ENCODE peak calls at places on chromosomes 11 and 22, in nine cellular contexts. T is activated gamma-delta T cell; Y is GDM1; D is activated CD4-positive, CD25-positive, alpha-beta regulatory T cell; X is T-helper 17 cell; K is activated CD8-positive, alpha-beta memory T cell treated with anti-CD3 and anti-CD28 coated beads for 48 hours; S is kidney tubule cell; G is NCI-H2081; V is NCI-H1092 treated with DMSO at 0.1 percent for 48 hours. B is an unnamed sample.

GRCh38 chr11:86097965-86098364 is 29.1 kb upstream of the PICALM start:
- DNase-seq in X (no peak), G (no peak), T (no peak), V (no peak), D (no peak), K (no peak), S (no peak), Y (no peak), B (no peak)

GRCh38 chr22:33073989-33074391 is 15.8 kb upstream of the SYN3 start:
- DNase-seq in K (no peak), D (no peak), T (no peak), X (no peak), Y (no peak), G (no peak), S (peak), V (no peak), B (no peak)

GRCh38 chr11:19367051-19367709 is 126.4 kb upstream of the E2F8 start:
- DNase-seq in G (no peak), T (no peak), D (no peak), X (no peak), V (no peak), S (peak), Y (no peak), K (no peak), B (no peak)

GRCh38 chr11:114044042-114044871 is 15.3 kb upstream of the ZBTB16 start:
- DNase-seq in K (no peak), Y (no peak), T (no peak), S (no peak), G (no peak), X (no peak), D (no peak), V (no peak), B (no peak)

GRCh38 chr11:864118-864827 is 21.6 kb downstream of the TSPAN4 start:
- DNase-seq in T (no peak), V (no peak), Y (no peak), D (no peak), K (no peak), S (no peak), G (no peak), X (no peak), B (no peak)

GRCh38 chr11:3091081-3091845 is 34.0 kb upstream of the CARS1 start:
- DNase-seq in G (no peak), K (no peak), X (no peak), Y (no peak), T (no peak), V (no peak), D (no peak), S (no peak), B (peak)

GRCh38 chr11:66287256-66288137 is 1.4 kb downstream of the YIF1A start:
- DNase-seq in V (no peak), T (no peak), G (no peak), Y (no peak), X (no peak), K (no peak), D (no peak), S (no peak), B (no peak)

GRCh38 chr11:126407101-126407521 is 51.6 kb downstream of the ST3GAL4 start:
- DNase-seq in V (no peak), D (no peak), T (no peak), S (no peak), G (no peak), K (no peak), X (no peak), Y (no peak), B (no peak)

GRCh38 chr11:8329961-8330361 is 66.3 kb upstream of the LMO1 start:
- DNase-seq in X (no peak), D (no peak), K (no peak), Y (no peak), G (no peak), V (peak), S (no peak), T (no peak), B (no peak)

GRCh38 chr22:41380993-41381328 is 781 bp upstream of the TEF start:
- DNase-seq in S (peak), T (no peak), Y (no peak), G (no peak), X (no peak), K (no peak), D (no peak), V (peak), B (no peak)

GRCh38 chr11:3840870-3841425 is at the start of gene RHOG:
- DNase-seq in Y (peak), V (peak), S (peak), K (no peak), X (peak), T (peak), G (peak), D (peak), B (peak)

GRCh38 chr11:48081151-48082010 is 101.0 kb downstream of the PTPRJ start:
- DNase-seq in X (no peak), T (no peak), V (no peak), D (no peak), K (no peak), Y (peak), S (peak), G (no peak), B (no peak)

GRCh38 chr11:128929991-128930390 is 12.7 kb downstream of the TP53AIP1 start:
- DNase-seq in S (peak), V (no peak), G (no peak), D (no peak), Y (no peak), T (no peak), K (no peak), X (no peak), B (no peak)

GRCh38 chr11:68271023-68271780 is 571 bp downstream of the C11orf24 start:
- DNase-seq in T (no peak), X (peak), G (peak), V (peak), D (peak), Y (peak), K (peak), S (peak), B (no peak)

GRCh38 chr11:35932641-35933571 is 11.0 kb upstream of the LDLRAD3 start:
- DNase-seq in X (no peak), G (no peak), V (no peak), Y (no peak), K (no peak), T (no peak), D (no peak), S (peak), B (no peak)